ENCODE peak calls at places on chromosomes 6 and 20, in eight cellular contexts. O is breast epithelium, S is A673, I is body of pancreas, K is esophagus muscularis mucosa, F is esophagus squamous epithelium, U is cardiac muscle cell, H is stomach. T is an unnamed sample.

GRCh38 chr20:42974347-42974746 is 215.4 kb downstream of the PTPRT start:
- DNase-seq in O (no peak), S (no peak), I (no peak), K (no peak), F (no peak), U (no peak), H (no peak), T (no peak)

GRCh38 chr6:137112067-137112355 is 61.4 kb downstream of the IL22RA2 start:
- DNase-seq in O (no peak), S (no peak), I (no peak), K (no peak), F (no peak), U (no peak), H (no peak), T (no peak)

GRCh38 chr6:35737413-35738211 is 780 bp downstream of the ARMC12 start:
- DNase-seq in O (no peak), S (peak), I (no peak), K (no peak), F (no peak), U (peak), H (no peak), T (peak)

GRCh38 chr6:4032475-4032874 is 46.5 kb downstream of the FAM217A start:
- DNase-seq in O (no peak), S (peak), I (no peak), K (no peak), F (no peak), U (no peak), H (no peak), T (no peak)

GRCh38 chr6:37339911-37340638 is 13.7 kb upstream of the RNF8 start:
- DNase-seq in O (no peak), S (no peak), I (no peak), K (no peak), F (no peak), U (no peak), H (no peak), T (no peak)

GRCh38 chr20:18197382-18198070 is 59.9 kb downstream of the KAT14 start:
- DNase-seq in O (no peak), S (no peak), I (no peak), K (no peak), F (no peak), U (no peak), H (no peak), T (no peak)

GRCh38 chr6:1763411-1763810 is 153.7 kb downstream of the FOXC1 start:
- DNase-seq in O (no peak), S (no peak), I (no peak), K (no peak), F (no peak), U (no peak), H (no peak), T (no peak)

GRCh38 chr20:14445310-14445709 is 107.9 kb upstream of the FLRT3 start:
- DNase-seq in O (no peak), S (no peak), I (no peak), K (no peak), F (no peak), U (no peak), H (no peak), T (no peak)

GRCh38 chr6:109117346-109118035 is 22.2 kb downstream of the CEP57L1 start:
- DNase-seq in O (no peak), S (no peak), I (no peak), K (no peak), F (no peak), U (no peak), H (no peak), T (no peak)

DNA sequence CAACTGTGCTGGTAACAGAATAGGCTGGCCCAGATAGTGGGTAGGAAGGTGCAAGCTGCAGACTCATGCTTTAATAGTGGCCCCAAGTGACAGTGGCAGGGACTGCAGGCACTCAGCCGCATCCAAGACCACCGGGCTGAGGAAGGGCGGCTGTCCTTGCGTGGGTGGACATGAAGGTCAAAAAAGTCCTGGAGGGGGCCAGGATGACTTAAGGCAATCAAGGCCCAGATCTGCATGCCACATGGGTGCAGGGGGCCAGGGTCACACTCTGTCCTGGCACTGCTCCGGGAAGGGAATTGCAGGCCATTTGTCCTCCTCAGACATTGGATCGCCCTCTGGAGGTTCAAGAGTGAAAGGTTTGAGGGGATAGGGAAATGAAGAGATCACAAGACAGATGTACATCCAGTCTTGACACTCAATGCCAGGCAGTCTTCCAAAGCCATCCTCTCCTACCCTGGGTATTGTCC is 10.4 kb upstream of the VNN2 start:
- DNase-seq in O (no peak), S (peak), I (peak), K (no peak), F (no peak), U (peak), H (peak), T (no peak)
- H3K4me3 ChIP-seq in O (no peak), S (no peak), I (no peak), K (no peak), F (no peak), U (peak), H (no peak), T (no peak)

DNA sequence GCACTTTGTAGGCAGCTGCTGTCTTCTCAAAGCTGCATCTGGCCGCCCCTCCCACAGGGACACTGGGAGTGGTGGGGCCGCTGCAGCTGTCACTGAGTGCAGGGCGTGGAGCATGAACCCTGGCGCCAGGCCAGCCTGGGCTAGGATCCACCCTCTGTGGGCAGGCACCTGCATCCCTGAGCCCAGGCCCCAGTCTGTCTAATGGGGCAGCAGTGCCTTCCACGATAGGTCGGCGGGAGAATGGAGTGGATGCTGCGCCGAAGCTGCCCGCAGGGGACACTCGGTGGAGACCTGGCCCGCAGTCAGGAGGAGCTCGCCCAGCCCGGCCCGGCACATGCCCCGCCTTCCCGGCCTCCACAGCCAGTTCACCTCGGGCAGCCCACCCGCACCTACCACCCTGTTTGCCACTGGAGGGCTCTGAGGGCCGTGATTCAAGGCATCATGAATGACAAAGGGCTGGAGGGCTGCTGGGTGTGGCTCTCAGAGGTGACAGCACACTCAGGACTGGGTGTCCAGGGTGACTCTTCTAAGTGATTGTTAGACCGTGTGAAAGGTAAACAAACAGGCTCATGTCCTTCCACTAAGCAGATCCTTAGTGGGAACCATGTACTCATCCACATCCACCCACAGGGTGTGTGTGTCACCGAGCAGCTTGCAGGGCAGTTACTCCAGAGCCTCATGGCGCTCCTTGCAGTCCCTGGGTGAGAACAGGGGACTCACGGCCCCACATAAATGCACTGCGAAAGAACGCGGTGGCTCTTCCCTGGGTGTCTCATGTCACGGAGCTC is 133.9 kb downstream of the AGPAT4 start:
- DNase-seq in O (no peak), S (no peak), I (peak), K (peak), F (no peak), U (no peak), H (peak), T (no peak)
- TF ChIP-seq CTCF in O (no peak), S (no peak), I (no peak), K (no peak), F (no peak), U (no peak), H (no peak), T (no peak)

DNA sequence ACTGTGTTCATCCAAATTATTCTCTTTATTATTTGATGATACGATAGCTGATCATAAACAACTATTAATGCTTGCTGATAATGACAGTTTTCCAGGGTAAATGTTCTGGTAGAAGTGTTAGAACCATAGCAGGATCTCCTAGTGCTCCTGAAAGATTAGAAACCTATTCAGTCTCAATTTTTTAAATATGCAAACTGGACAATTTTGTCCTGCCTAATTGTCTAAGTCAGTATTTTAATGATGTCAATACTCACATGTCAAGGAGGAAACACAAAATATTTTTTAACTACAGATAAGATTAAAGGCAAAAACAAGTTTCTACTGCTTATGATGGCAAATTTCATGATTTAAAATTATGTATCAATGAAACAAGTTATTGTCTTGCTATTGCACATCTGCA is 233.9 kb downstream of the RFPL4B start:
- DNase-seq in O (no peak), S (no peak), I (no peak), K (no peak), F (no peak), U (no peak), H (no peak), T (no peak)
- H3K4me3 ChIP-seq in O (no peak), S (no peak), I (no peak), K (no peak), F (no peak), U (no peak), H (no peak), T (no peak)

GRCh38 chr6:163883946-163884345 is 469.4 kb downstream of the QKI start:
- DNase-seq in O (no peak), S (peak), I (no peak), K (no peak), F (no peak), U (no peak), H (no peak), T (no peak)
- TF ChIP-seq CTCF in O (no peak), S (no peak), I (no peak), K (no peak), F (no peak), U (no peak), H (no peak), T (no peak)

T was measured in LNCaP clone FGC.